ENCODE peak calls at places on chromosomes 16 and 17, in seven cellular contexts. A, V, I, Z, E, H and Y are unnamed samples.

GRCh38 chr16:73002836-73003235 is 45.1 kb downstream of the ZFHX3 start:
- DNase-seq in V (no peak), Z (no peak), H (no peak), E (no peak), A (no peak), I (no peak), Y (no peak)

GRCh38 chr17:9484789-9485188 is 90.8 kb downstream of the STX8 start:
- DNase-seq in V (no peak), H (no peak), I (no peak), Z (no peak), A (no peak), E (no peak), Y (no peak)

GRCh38 chr16:74984194-74984669 is 691 bp downstream of the WDR59 start:
- DNase-seq in A (no peak), E (peak), H (no peak), I (no peak), V (no peak), Z (no peak), Y (no peak)

GRCh38 chr17:71032746-71033273 is 863.5 kb downstream of the KCNJ2 start:
- DNase-seq in V (no peak), A (no peak), Z (no peak), H (no peak), E (no peak), I (peak), Y (no peak)

GRCh38 chr17:68468785-68469184 is 11.5 kb upstream of the WIPI1 start:
- DNase-seq in A (no peak), Z (no peak), V (no peak), I (no peak), E (no peak), H (no peak), Y (no peak)

GRCh38 chr17:32240745-32241144 is 24.9 kb upstream of the RHBDL3 start:
- DNase-seq in I (no peak), V (no peak), E (no peak), Z (peak), A (no peak), H (no peak), Y (no peak)

GRCh38 chr17:81193051-81193410 is 27.0 kb upstream of the AATK start:
- DNase-seq in E (no peak), A (no peak), I (no peak), Z (peak), H (no peak), V (no peak), Y (no peak)

GRCh38 chr16:31674686-31675085 is 147.0 kb downstream of the AHSP start:
- DNase-seq in A (no peak), E (no peak), V (no peak), H (no peak), Z (no peak), I (no peak), Y (no peak)